ENCODE peak calls at places on chromosomes 3 and 15, in six cellular contexts. V, J, D, I, W and Z are unnamed samples.

GRCh38 chr15:23566070-23567050 is 886 bp downstream of the MKRN3 start:
- DNase-seq in V (no peak), J (no peak), D (no peak), I (peak), W (peak), Z (no peak)

GRCh38 chr3:17801131-17801530 is 58.7 kb upstream of the TBC1D5 start:
- DNase-seq in V (no peak), J (no peak), D (no peak), I (no peak), W (no peak), Z (no peak)

GRCh38 chr3:21705769-21706168 is 45.2 kb downstream of the ZNF385D start:
- DNase-seq in V (no peak), J (peak), D (no peak), I (no peak), W (no peak), Z (peak)

GRCh38 chr3:42731476-42732195 is 29.0 kb upstream of the HHATL start:
- DNase-seq in V (peak), J (no peak), D (no peak), I (no peak), W (no peak), Z (no peak)

GRCh38 chr3:167973046-167973445 is 122.7 kb downstream of the GOLIM4 start:
- DNase-seq in V (no peak), J (no peak), D (no peak), I (no peak), W (no peak), Z (no peak)

GRCh38 chr15:68693071-68693470 is 114.3 kb downstream of the CORO2B start:
- DNase-seq in V (no peak), J (no peak), D (no peak), I (no peak), W (no peak), Z (no peak)

GRCh38 chr3:4232798-4233197 is 70.4 kb upstream of the SETMAR start:
- DNase-seq in V (no peak), J (no peak), D (no peak), I (no peak), W (no peak), Z (no peak)

GRCh38 chr3:195467641-195468390 is 25.0 kb upstream of the ACAP2 start:
- DNase-seq in V (no peak), J (no peak), D (no peak), I (no peak), W (no peak), Z (no peak)

GRCh38 chr3:65945480-65945879 is 93.2 kb downstream of the MAGI1 start:
- DNase-seq in V (no peak), J (no peak), D (no peak), I (no peak), W (no peak), Z (no peak)

GRCh38 chr3:114374433-114374832 is 80.6 kb downstream of the TIGIT start:
- DNase-seq in V (no peak), J (no peak), D (no peak), I (no peak), W (no peak), Z (no peak)

GRCh38 chr3:132803889-132804288 is 81.7 kb upstream of the NPHP3 start:
- DNase-seq in V (no peak), J (no peak), D (no peak), I (no peak), W (no peak), Z (no peak)

GRCh38 chr3:94173667-94174434 is 111.0 kb downstream of the NSUN3 start:
- DNase-seq in V (no peak), J (no peak), D (no peak), I (no peak), W (no peak), Z (no peak)

GRCh38 chr3:72907851-72908620 is 20.2 kb downstream of the GXYLT2 start:
- DNase-seq in V (no peak), J (no peak), D (no peak), I (peak), W (no peak), Z (no peak)

GRCh38 chr15:58390118-58390517 is 41.7 kb upstream of the LIPC start:
- DNase-seq in V (no peak), J (no peak), D (no peak), I (no peak), W (no peak), Z (no peak)

GRCh38 chr15:78396976-78397375 is 41.0 kb upstream of the IREB2 start:
- DNase-seq in V (peak), J (peak), D (no peak), I (peak), W (no peak), Z (no peak)
- TF ChIP-seq CTCF in V (peak), J (no peak), D (peak), I (peak), W (no peak), Z (no peak)

GRCh38 chr15:31396881-31397560 is 70.4 kb downstream of the KLF13 start:
- DNase-seq in V (peak), J (peak), D (peak), I (peak), W (no peak), Z (peak)
- H3K27ac ChIP-seq in V (peak), J (peak), D (peak), I (peak), W (no peak), Z (peak)

GRCh38 chr15:89128320-89129122 is 40.3 kb downstream of the ABHD2 start:
- DNase-seq in V (no peak), J (no peak), D (no peak), I (no peak), W (no peak), Z (no peak)

GRCh38 chr15:89121414-89121813 is 33.2 kb downstream of the ABHD2 start:
- DNase-seq in V (no peak), J (no peak), D (no peak), I (peak), W (no peak), Z (peak)

GRCh38 chr15:89122532-89123525 is 34.6 kb downstream of the ABHD2 start:
- DNase-seq in V (no peak), J (no peak), D (no peak), I (no peak), W (no peak), Z (peak)

GRCh38 chr15:89127054-89127702 is 38.9 kb downstream of the ABHD2 start:
- DNase-seq in V (no peak), J (no peak), D (no peak), I (peak), W (no peak), Z (no peak)

DNA sequence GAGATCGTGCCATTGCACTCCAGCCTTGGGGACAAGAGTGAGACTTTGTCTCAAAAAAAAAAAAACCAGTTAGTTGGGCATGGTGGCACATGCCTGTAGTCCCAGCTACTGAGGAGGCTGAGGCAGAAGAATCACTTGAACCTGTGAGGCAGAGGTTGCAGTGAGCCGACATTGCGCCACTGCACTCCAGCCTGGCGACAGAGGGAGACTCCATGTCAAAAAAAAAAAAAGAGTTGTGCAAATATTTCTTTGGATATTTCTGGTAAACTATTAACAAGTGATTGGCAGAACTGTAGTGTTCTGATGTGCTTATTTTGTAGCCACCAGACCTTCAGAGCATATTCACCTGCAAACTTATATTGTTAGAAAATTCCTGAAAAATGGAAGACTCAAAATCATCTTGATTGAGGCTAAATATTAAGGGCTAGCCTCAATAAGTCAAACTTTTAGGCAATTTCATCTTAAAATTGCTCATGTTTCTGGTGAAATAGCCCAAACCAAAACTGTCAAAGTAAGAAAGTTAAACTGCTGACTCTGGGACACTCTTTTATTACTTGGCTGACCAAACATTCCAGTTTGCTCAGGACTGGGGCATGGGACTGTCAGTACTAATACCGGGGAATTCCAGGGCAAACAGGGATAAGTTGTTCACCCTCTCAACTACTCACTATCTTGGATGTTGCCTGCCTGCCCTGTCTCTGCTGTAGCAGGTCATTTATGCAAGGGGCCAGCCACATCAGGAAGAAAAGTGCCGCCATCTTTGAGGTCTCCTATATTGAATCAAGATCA is 37.0 kb downstream of the ABHD2 start:
- DNase-seq in V (no peak), J (no peak), D (no peak), I (peak), W (no peak), Z (no peak)
- TF ChIP-seq CTCF in V (no peak), J (no peak), D (no peak), I (no peak), W (no peak), Z (no peak)

GRCh38 chr15:62854420-62855084 is 188.0 kb upstream of the TPM1 start:
- DNase-seq in V (peak), J (no peak), D (no peak), I (no peak), W (no peak), Z (no peak)
- H3K27ac ChIP-seq in V (no peak), J (no peak), D (no peak), I (peak), W (no peak), Z (peak)

DNA sequence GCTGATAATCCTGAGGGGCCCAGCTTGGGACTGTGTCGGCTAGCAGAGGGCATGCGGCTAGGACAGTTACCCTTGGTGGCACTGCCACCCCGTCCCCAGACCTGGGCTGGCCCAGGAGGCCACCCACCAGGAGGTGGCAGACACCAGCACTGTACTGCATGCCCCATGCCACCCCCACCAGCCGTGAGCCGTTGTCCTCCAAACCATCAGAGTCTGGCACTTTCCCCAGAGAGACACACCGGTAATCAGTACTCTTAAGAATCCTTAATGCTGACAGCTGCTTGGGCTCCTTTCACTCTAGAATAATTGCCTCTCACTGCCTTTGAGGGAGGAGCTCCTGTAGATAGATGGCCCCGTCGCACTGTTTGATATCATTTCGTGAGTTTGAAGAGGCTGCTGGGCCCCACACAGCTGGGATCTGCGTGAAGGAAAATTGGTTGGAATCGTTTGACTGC is 94.6 kb downstream of the LRRK1 start:
- DNase-seq in V (peak), J (no peak), D (no peak), I (no peak), W (no peak), Z (no peak)
- TF ChIP-seq CTCF in V (no peak), J (no peak), D (no peak), I (no peak), W (no peak), Z (no peak)

GRCh38 chr15:49863431-49864205 is 242.8 kb downstream of the DTWD1 start:
- DNase-seq in V (no peak), J (no peak), D (no peak), I (no peak), W (no peak), Z (peak)
- H3K27ac ChIP-seq in V (peak), J (peak), D (no peak), I (peak), W (no peak), Z (no peak)

GRCh38 chr15:71800835-71801745 is 9.3 kb upstream of the NR2E3 start:
- DNase-seq in V (no peak), J (no peak), D (no peak), I (peak), W (no peak), Z (peak)

GRCh38 chr15:71804226-71804625 is 6.1 kb upstream of the NR2E3 start:
- DNase-seq in V (no peak), J (no peak), D (no peak), I (no peak), W (no peak), Z (no peak)

GRCh38 chr15:71801935-71802655 is 8.3 kb upstream of the NR2E3 start:
- DNase-seq in V (no peak), J (no peak), D (no peak), I (no peak), W (no peak), Z (no peak)

GRCh38 chr15:71804695-71805470 is 5.5 kb upstream of the NR2E3 start:
- DNase-seq in V (no peak), J (no peak), D (no peak), I (no peak), W (no peak), Z (no peak)

GRCh38 chr15:71802770-71803169 is 7.6 kb upstream of the NR2E3 start:
- DNase-seq in V (no peak), J (no peak), D (no peak), I (no peak), W (no peak), Z (no peak)
- TF ChIP-seq CTCF in V (no peak), J (no peak), D (no peak), I (peak), W (no peak), Z (no peak)